ENCODE peak calls at places on chromosomes 11 and 22, in five cellular contexts. One of them, this sample, is unnamed.
A peak's percentile ranks its signal among the peaks of the same experiment; 100 is the strongest.

GRCh38 chr22:19194751-19195536 is 16.4 kb upstream of the SLC25A1 start:
- DNase-seq in H1: no peak
- DNase-seq in sigmoid colon: peak; percentile 26
- DNase-seq in upper lobe of left lung: no peak
- DNase-seq in breast epithelium: no peak
- DNase-seq in this sample: no peak

GRCh38 chr11:24386551-24387404 is 110.1 kb upstream of the LUZP2 start:
- DNase-seq in H1: no peak
- DNase-seq in sigmoid colon: no peak
- DNase-seq in breast epithelium: no peak
- DNase-seq in upper lobe of left lung: no peak
- DNase-seq in this sample: no peak

GRCh38 chr22:45328822-45329535 is 19.2 kb downstream of the FAM118A start:
- DNase-seq in upper lobe of left lung: no peak
- DNase-seq in H1: no peak
- DNase-seq in sigmoid colon: no peak
- DNase-seq in breast epithelium: no peak
- DNase-seq in this sample: no peak

GRCh38 chr22:42313804-42314581 is 43.5 kb upstream of the TCF20 start:
- DNase-seq in breast epithelium: peak; percentile 63
- DNase-seq in H1: peak; percentile 78
- DNase-seq in upper lobe of left lung: no peak
- DNase-seq in sigmoid colon: peak; percentile 75
- DNase-seq in this sample: no peak

GRCh38 chr22:36163497-36163896 is 2.9 kb upstream of the APOL3 start:
- DNase-seq in H1: no peak
- DNase-seq in sigmoid colon: no peak
- DNase-seq in upper lobe of left lung: no peak
- DNase-seq in breast epithelium: no peak
- DNase-seq in this sample: no peak

GRCh38 chr22:44719586-44720368 is 17.8 kb downstream of the PRR5 start:
- DNase-seq in sigmoid colon: no peak
- DNase-seq in upper lobe of left lung: no peak
- DNase-seq in breast epithelium: no peak
- DNase-seq in H1: no peak
- DNase-seq in this sample: no peak

GRCh38 chr11:7019500-7020182 is 505 bp downstream of the ZNF214 start:
- DNase-seq in H1: peak; percentile 60
- DNase-seq in upper lobe of left lung: peak; percentile 76
- DNase-seq in sigmoid colon: peak; percentile 71
- DNase-seq in breast epithelium: no peak
- DNase-seq in this sample: no peak

GRCh38 chr11:120780239-120780638 is 243.7 kb upstream of the TBCEL start:
- DNase-seq in breast epithelium: no peak
- DNase-seq in H1: no peak
- DNase-seq in sigmoid colon: no peak
- DNase-seq in upper lobe of left lung: no peak
- DNase-seq in this sample: no peak

GRCh38 chr22:46087816-46088277 is 62.5 kb upstream of the PPARA start:
- DNase-seq in breast epithelium: peak; percentile 84
- DNase-seq in sigmoid colon: peak; percentile 98
- DNase-seq in H1: no peak
- DNase-seq in upper lobe of left lung: peak; percentile 94
- DNase-seq in this sample: no peak

GRCh38 chr11:86559311-86559945 is 113.0 kb downstream of the ME3 start:
- DNase-seq in H1: no peak
- DNase-seq in upper lobe of left lung: no peak
- DNase-seq in breast epithelium: no peak
- DNase-seq in sigmoid colon: peak; percentile 69
- DNase-seq in this sample: no peak

GRCh38 chr11:40269865-40270264 is 1189.6 kb downstream of the LRRC4C start:
- DNase-seq in breast epithelium: no peak
- DNase-seq in sigmoid colon: no peak
- DNase-seq in upper lobe of left lung: no peak
- DNase-seq in H1: no peak
- DNase-seq in this sample: no peak

GRCh38 chr22:44210721-44211120 is 30.0 kb downstream of the PARVG start:
- DNase-seq in H1: no peak
- DNase-seq in sigmoid colon: peak; percentile 47
- DNase-seq in breast epithelium: no peak
- DNase-seq in upper lobe of left lung: no peak
- DNase-seq in this sample: no peak

GRCh38 chr11:95863486-95864140 is 60.3 kb downstream of the MTMR2 start:
- DNase-seq in breast epithelium: no peak
- DNase-seq in upper lobe of left lung: no peak
- DNase-seq in sigmoid colon: no peak
- DNase-seq in H1: no peak
- DNase-seq in this sample: no peak

GRCh38 chr11:106133529-106133928 is 56.1 kb downstream of the AASDHPPT start:
- DNase-seq in H1: no peak
- DNase-seq in breast epithelium: no peak
- DNase-seq in sigmoid colon: no peak
- DNase-seq in upper lobe of left lung: no peak
- DNase-seq in this sample: no peak

GRCh38 chr11:72524711-72525110 is 90.4 kb upstream of the CLPB start:
- DNase-seq in sigmoid colon: no peak
- DNase-seq in H1: no peak
- DNase-seq in upper lobe of left lung: no peak
- DNase-seq in breast epithelium: no peak
- DNase-seq in this sample: no peak

GRCh38 chr11:70574725-70575347 is 176.5 kb downstream of the CTTN start:
- DNase-seq in H1: no peak
- DNase-seq in breast epithelium: no peak
- DNase-seq in sigmoid colon: no peak
- DNase-seq in upper lobe of left lung: no peak
- DNase-seq in this sample: no peak

GRCh38 chr11:22938691-22939090 is 78.4 kb upstream of the CCDC179 start:
- DNase-seq in sigmoid colon: no peak
- DNase-seq in H1: no peak
- DNase-seq in breast epithelium: no peak
- DNase-seq in upper lobe of left lung: no peak
- DNase-seq in this sample: no peak

GRCh38 chr11:118888398-118888797 is 4.7 kb downstream of the CXCR5 start:
- DNase-seq in H1: no peak
- DNase-seq in breast epithelium: no peak
- DNase-seq in upper lobe of left lung: no peak
- DNase-seq in sigmoid colon: no peak
- DNase-seq in this sample: no peak

GRCh38 chr11:3184732-3185347 is 19.7 kb upstream of the OSBPL5 start:
- DNase-seq in upper lobe of left lung: no peak
- DNase-seq in sigmoid colon: no peak
- DNase-seq in H1: no peak
- DNase-seq in breast epithelium: no peak
- DNase-seq in this sample: no peak

GRCh38 chr22:46591890-46592289 is 28.3 kb upstream of the GRAMD4 start:
- DNase-seq in breast epithelium: no peak
- DNase-seq in H1: no peak
- DNase-seq in sigmoid colon: no peak
- DNase-seq in upper lobe of left lung: no peak
- DNase-seq in this sample: no peak

GRCh38 chr11:33197915-33198727 is 36.8 kb upstream of the CSTF3 start:
- DNase-seq in H1: no peak
- DNase-seq in upper lobe of left lung: no peak
- DNase-seq in sigmoid colon: no peak
- DNase-seq in breast epithelium: no peak
- DNase-seq in this sample: no peak

GRCh38 chr11:119108857-119109221 is 1.7 kb downstream of the C2CD2L start:
- DNase-seq in breast epithelium: no peak
- DNase-seq in upper lobe of left lung: no peak
- DNase-seq in sigmoid colon: no peak
- DNase-seq in H1: no peak
- DNase-seq in this sample: peak; percentile 75

GRCh38 chr22:46737105-46737975 is 712 bp downstream of the CERK start:
- DNase-seq in breast epithelium: no peak
- DNase-seq in sigmoid colon: no peak
- DNase-seq in H1: peak; percentile 66
- DNase-seq in upper lobe of left lung: no peak
- DNase-seq in this sample: no peak

GRCh38 chr11:71928739-71929443 is at the start of gene RNF121:
- DNase-seq in sigmoid colon: peak; percentile 98
- DNase-seq in breast epithelium: peak; percentile 98
- DNase-seq in upper lobe of left lung: peak; percentile 97
- DNase-seq in H1: peak; percentile 98
- DNase-seq in this sample: peak; percentile 96

GRCh38 chr22:30212363-30212995 is 34.1 kb downstream of the LIF start:
- DNase-seq in sigmoid colon: peak; percentile 82
- DNase-seq in upper lobe of left lung: no peak
- DNase-seq in H1: no peak
- DNase-seq in breast epithelium: peak; percentile 86
- DNase-seq in this sample: no peak

GRCh38 chr22:27804683-27805297 is 3.2 kb upstream of the MN1 start:
- DNase-seq in upper lobe of left lung: peak; percentile 64
- DNase-seq in breast epithelium: no peak
- DNase-seq in sigmoid colon: peak; percentile 88
- DNase-seq in H1: peak; percentile 86
- DNase-seq in this sample: no peak

GRCh38 chr22:32590556-32590955 is 115.9 kb downstream of the FBXO7 start:
- DNase-seq in H1: no peak
- DNase-seq in upper lobe of left lung: no peak
- DNase-seq in sigmoid colon: no peak
- DNase-seq in breast epithelium: no peak
- DNase-seq in this sample: no peak

GRCh38 chr22:29820941-29821789 is 16.9 kb downstream of the ASCC2 start:
- DNase-seq in breast epithelium: peak; percentile 62
- DNase-seq in H1: no peak
- DNase-seq in upper lobe of left lung: no peak
- DNase-seq in sigmoid colon: peak; percentile 70
- DNase-seq in this sample: no peak

GRCh38 chr11:6667733-6668374 is 12.2 kb upstream of the DCHS1 start:
- DNase-seq in upper lobe of left lung: no peak
- DNase-seq in H1: no peak
- DNase-seq in breast epithelium: no peak
- DNase-seq in sigmoid colon: no peak
- DNase-seq in this sample: no peak

GRCh38 chr11:20021212-20021611 is 139.1 kb downstream of the DBX1 start:
- DNase-seq in sigmoid colon: no peak
- DNase-seq in upper lobe of left lung: no peak
- DNase-seq in H1: no peak
- DNase-seq in breast epithelium: no peak
- DNase-seq in this sample: no peak

GRCh38 chr11:128779036-128779435 is 85.2 kb downstream of the FLI1 start:
- DNase-seq in H1: no peak
- DNase-seq in sigmoid colon: no peak
- DNase-seq in upper lobe of left lung: no peak
- DNase-seq in breast epithelium: no peak
- DNase-seq in this sample: no peak

GRCh38 chr11:86245369-86246292 is 1.1 kb downstream of the EED start:
- DNase-seq in H1: no peak
- DNase-seq in breast epithelium: peak; percentile 56
- DNase-seq in sigmoid colon: no peak
- DNase-seq in upper lobe of left lung: peak; percentile 20
- DNase-seq in this sample: no peak

GRCh38 chr22:46537221-46537945 is at the start of gene CELSR1:
- DNase-seq in breast epithelium: no peak
- DNase-seq in H1: peak; percentile 78
- DNase-seq in upper lobe of left lung: peak; percentile 94
- DNase-seq in sigmoid colon: no peak
- DNase-seq in this sample: no peak

GRCh38 chr22:49576241-49577141 is 251.2 kb downstream of the BRD1 start:
- DNase-seq in sigmoid colon: peak; percentile 52
- DNase-seq in breast epithelium: peak; percentile 46
- DNase-seq in H1: peak; percentile 32
- DNase-seq in upper lobe of left lung: peak; percentile 58
- DNase-seq in this sample: no peak

GRCh38 chr11:22703040-22703439 is 36.6 kb downstream of the GAS2 start:
- DNase-seq in H1: no peak
- DNase-seq in sigmoid colon: no peak
- DNase-seq in breast epithelium: no peak
- DNase-seq in upper lobe of left lung: no peak
- DNase-seq in this sample: no peak

GRCh38 chr22:42664976-42665831 is 16.0 kb upstream of the CYB5R3 start:
- DNase-seq in H1: no peak
- DNase-seq in sigmoid colon: no peak
- DNase-seq in upper lobe of left lung: no peak
- DNase-seq in breast epithelium: no peak
- DNase-seq in this sample: no peak

GRCh38 chr11:16536513-16536912 is 180.2 kb upstream of the SOX6 start:
- DNase-seq in sigmoid colon: no peak
- DNase-seq in H1: no peak
- DNase-seq in breast epithelium: no peak
- DNase-seq in upper lobe of left lung: no peak
- DNase-seq in this sample: no peak
- H3K27me3 ChIP-seq in sigmoid colon: no peaks in the 10 kb centered on the region
- H3K27me3 ChIP-seq in H1: no peaks in the 10 kb centered on the region
- H3K27me3 ChIP-seq in breast epithelium: no peaks in the 10 kb centered on the region
- H3K27me3 ChIP-seq in upper lobe of left lung: no peaks in the 10 kb centered on the region
- H3K27me3 ChIP-seq in this sample: no peaks in the 10 kb centered on the region

DNA sequence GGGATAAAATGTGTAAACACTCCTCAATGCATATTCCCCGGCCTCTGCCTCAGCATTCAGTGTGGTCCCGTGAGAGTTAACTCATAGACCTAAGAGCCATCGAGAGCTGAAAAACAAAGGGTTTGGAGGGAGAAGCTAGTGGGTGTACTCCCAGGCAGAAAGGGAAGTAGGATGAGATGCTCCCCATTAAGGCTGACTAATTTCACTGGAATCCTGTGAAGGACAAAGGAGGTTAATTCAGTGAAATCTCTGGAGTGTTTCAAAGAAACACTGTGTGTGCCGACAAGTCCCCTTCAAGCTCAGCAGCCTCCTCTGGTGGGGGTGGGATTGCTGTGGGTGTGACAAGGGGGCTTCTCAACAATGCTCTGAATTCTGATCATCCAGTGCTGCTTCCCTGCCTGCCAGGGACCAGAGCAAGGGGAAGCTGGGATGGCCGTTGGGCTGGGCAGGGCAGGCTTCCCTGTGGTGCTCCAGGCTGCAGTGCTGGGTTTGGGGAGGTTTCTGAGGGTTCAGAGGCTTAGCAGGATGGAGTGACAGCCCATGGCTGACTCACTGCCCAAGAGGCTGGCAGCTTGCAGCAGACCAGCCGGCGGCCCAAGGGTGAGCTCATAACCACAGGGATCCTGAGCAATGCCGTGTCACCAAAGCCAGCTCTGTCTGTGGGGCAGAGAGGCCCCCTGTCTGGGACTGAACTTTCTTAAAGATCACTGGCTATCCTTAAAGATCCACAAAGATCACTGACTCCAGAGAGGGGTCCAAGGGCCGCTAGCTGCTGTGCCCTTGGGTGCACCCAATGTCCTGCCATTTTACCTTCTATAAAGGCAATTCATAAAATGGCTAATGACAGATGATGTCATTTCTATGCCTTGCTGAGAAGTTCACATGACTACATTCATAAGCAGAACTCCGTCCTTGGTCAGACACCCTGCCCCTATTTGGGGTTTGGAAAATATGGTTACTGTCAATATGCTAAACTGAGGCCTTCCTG is 61.3 kb upstream of the BMAL1 start:
- DNase-seq in upper lobe of left lung: peak; percentile 75
- DNase-seq in sigmoid colon: no peak
- DNase-seq in breast epithelium: no peak
- DNase-seq in H1: peak; percentile 56
- DNase-seq in this sample: no peak
- TF ChIP-seq POLR2AphosphoS5 in upper lobe of left lung: no peak
- TF ChIP-seq POLR2AphosphoS5 in sigmoid colon: no peak
- TF ChIP-seq POLR2AphosphoS5 in breast epithelium: no peak
- TF ChIP-seq POLR2AphosphoS5 in H1: no peak
- TF ChIP-seq POLR2AphosphoS5 in this sample: no peak

GRCh38 chr11:1674879-1675235 is 22.1 kb upstream of the KRTAP5-6 start:
- DNase-seq in upper lobe of left lung: peak; percentile 41
- DNase-seq in breast epithelium: no peak
- DNase-seq in H1: no peak
- DNase-seq in sigmoid colon: no peak
- DNase-seq in this sample: no peak
- H3K27me3 ChIP-seq in upper lobe of left lung: no peaks in the 10 kb centered on the region
- H3K27me3 ChIP-seq in breast epithelium: peaks cover 32% of the 10 kb centered on the region
- H3K27me3 ChIP-seq in H1: no peaks in the 10 kb centered on the region
- H3K27me3 ChIP-seq in sigmoid colon: no peaks in the 10 kb centered on the region
- H3K27me3 ChIP-seq in this sample: no peaks in the 10 kb centered on the region

GRCh38 chr11:28146123-28146751 is 38.0 kb downstream of the METTL15 start:
- DNase-seq in H1: no peak
- DNase-seq in breast epithelium: no peak
- DNase-seq in sigmoid colon: no peak
- DNase-seq in upper lobe of left lung: no peak
- DNase-seq in this sample: no peak
- TF ChIP-seq POLR2AphosphoS5 in H1: no peak
- TF ChIP-seq POLR2AphosphoS5 in breast epithelium: no peak
- TF ChIP-seq POLR2AphosphoS5 in sigmoid colon: no peak
- TF ChIP-seq POLR2AphosphoS5 in upper lobe of left lung: no peak
- TF ChIP-seq POLR2AphosphoS5 in this sample: no peak